ENCODE peak calls at places on chromosomes 6 and 20, in four cellular contexts. Z is non-pigmented ciliary epithelial cell, B is COR-L47, V is iris pigment epithelial cell. W is an unnamed sample.

GRCh38 chr6:116840091-116840490 is 11.2 kb upstream of the GPRC6A start:
- DNase-seq in V (peak; percentile 66), Z (peak; percentile 32), B (no peak), W (peak; percentile 57)

GRCh38 chr20:53774487-53775203 is 181.0 kb upstream of the ZNF217 start:
- DNase-seq in Z (peak; percentile 84), B (no peak), V (peak; percentile 87), W (peak; percentile 100)

GRCh38 chr6:22326500-22326899 is 29.7 kb upstream of the PRL start:
- DNase-seq in Z (no peak), V (no peak), B (no peak), W (no peak)

GRCh38 chr20:4637081-4637797 is 84.5 kb upstream of the PRND start:
- DNase-seq in V (no peak), Z (no peak), B (peak; percentile 72), W (peak; percentile 80)

GRCh38 chr20:49990310-49990720 is 7.5 kb downstream of the SNAI1 start:
- DNase-seq in B (no peak), Z (no peak), V (peak; percentile 48), W (peak; percentile 71)

GRCh38 chr20:10747019-10747418 is 73.2 kb upstream of the JAG1 start:
- DNase-seq in V (no peak), B (no peak), Z (no peak), W (no peak)

GRCh38 chr6:124480021-124480430 is 482.2 kb upstream of the RNF217 start:
- DNase-seq in B (no peak), Z (no peak), V (peak; percentile 44), W (peak; percentile 81)

GRCh38 chr6:117451607-117452164 is 25.9 kb upstream of the ROS1 start:
- DNase-seq in V (peak; percentile 50), Z (no peak), B (no peak), W (no peak)

GRCh38 chr20:62500237-62500864 is 24.6 kb upstream of the GATA5 start:
- DNase-seq in V (peak; percentile 44), B (peak; percentile 52), Z (no peak), W (peak; percentile 59)

GRCh38 chr6:14246876-14247275 is 129.3 kb downstream of the CD83 start:
- DNase-seq in B (no peak), V (no peak), Z (no peak), W (no peak)

GRCh38 chr20:63636752-63637633 is 10.1 kb upstream of the GMEB2 start:
- DNase-seq in V (peak; percentile 22), B (no peak), Z (no peak), W (no peak)

GRCh38 chr20:59752704-59753460 is 148.5 kb downstream of the PHACTR3 start:
- DNase-seq in V (no peak), Z (no peak), B (no peak), W (no peak)

GRCh38 chr6:34246563-34247391 is 2.0 kb downstream of the SMIM29 start:
- DNase-seq in Z (no peak), V (peak; percentile 54), B (no peak), W (peak; percentile 76)

GRCh38 chr6:13724174-13724573 is 12.5 kb upstream of the RANBP9 start:
- DNase-seq in Z (no peak), B (no peak), V (no peak), W (peak; percentile 98)

GRCh38 chr6:11246722-11247121 is 14.3 kb upstream of the NEDD9 start:
- DNase-seq in Z (no peak), B (no peak), V (no peak), W (no peak)

GRCh38 chr6:5471637-5472430 is 210.5 kb downstream of the FARS2 start:
- DNase-seq in Z (no peak), V (no peak), B (peak; percentile 60), W (peak; percentile 57)

GRCh38 chr20:25399038-25399430 is 8.4 kb upstream of the ABHD12 start:
- DNase-seq in V (peak; percentile 75), B (peak; percentile 68), Z (peak; percentile 40), W (peak; percentile 88)

GRCh38 chr6:43896474-43896873 is 126.5 kb downstream of the VEGFA start:
- DNase-seq in Z (no peak), B (no peak), V (no peak), W (no peak)

GRCh38 chr20:6711950-6712634 is 55.4 kb upstream of the BMP2 start:
- DNase-seq in V (no peak), B (no peak), Z (no peak), W (peak; percentile 83)

GRCh38 chr20:2026514-2026913 is 32.7 kb upstream of the PDYN start:
- DNase-seq in Z (no peak), V (no peak), B (no peak), W (no peak)

GRCh38 chr20:19812056-19812455 is 54.0 kb downstream of the RIN2 start:
- DNase-seq in Z (no peak), V (peak; percentile 59), B (no peak), W (no peak)

W was measured in M059J.